ENCODE peak calls at places on chromosomes 1 and 21, in four cellular contexts. Y is mesendoderm, F is IMR-90, N is neuronal stem cell. I is an unnamed sample.

GRCh38 chr21:31476551-31477120 is 132.6 kb upstream of the TIAM1 start:
- DNase-seq in F (no peak), N (no peak), Y (peak; percentile 9), I (peak; percentile 1)

GRCh38 chr21:43277481-43278351 is 108.9 kb downstream of the CRYAA start:
- DNase-seq in F (no peak), N (no peak), Y (peak; percentile 13), I (no peak)

GRCh38 chr1:4603317-4604110 is 50.9 kb upstream of the AJAP1 start:
- DNase-seq in F (no peak), Y (peak; percentile 78), N (no peak), I (no peak)

GRCh38 chr1:25028910-25029599 is 99.0 kb upstream of the RUNX3 start:
- DNase-seq in Y (no peak), N (no peak), F (no peak), I (no peak)

GRCh38 chr1:226545806-226546596 is 2.6 kb upstream of the STUM start:
- DNase-seq in Y (no peak), F (no peak), N (no peak), I (peak; percentile 38)

GRCh38 chr1:53108646-53109580 is 33.5 kb downstream of the SLC1A7 start:
- DNase-seq in Y (peak; percentile 35), F (peak; percentile 65), N (no peak), I (peak; percentile 95)

GRCh38 chr1:202709276-202710041 is 795 bp downstream of the SYT2 start:
- DNase-seq in Y (peak; percentile 34), F (no peak), N (no peak), I (no peak)

GRCh38 chr21:26840912-26841311 is 4.3 kb downstream of the ADAMTS1 start:
- DNase-seq in N (no peak), F (peak; percentile 76), Y (peak; percentile 46), I (peak; percentile 68)

GRCh38 chr1:76314730-76315129 is 240.2 kb downstream of the ST6GALNAC3 start:
- DNase-seq in Y (no peak), N (no peak), F (no peak), I (no peak)

GRCh38 chr1:163168053-163168452 is 34.7 kb downstream of the RGS5 start:
- DNase-seq in Y (peak; percentile 67), N (no peak), F (peak; percentile 96), I (peak; percentile 97)

GRCh38 chr21:36966066-36966845 is at the start of gene HLCS:
- DNase-seq in F (peak; percentile 36), Y (peak; percentile 83), N (peak; percentile 62), I (peak; percentile 55)

GRCh38 chr1:215473943-215474342 is 93.2 kb upstream of the KCTD3 start:
- DNase-seq in F (peak; percentile 5), N (no peak), Y (peak; percentile 37), I (peak; percentile 38)

GRCh38 chr1:211703812-211704566 is 28.6 kb upstream of the NEK2 start:
- DNase-seq in Y (no peak), F (no peak), N (no peak), I (no peak)

GRCh38 chr1:235077163-235077540 is 51.5 kb downstream of the TOMM20 start:
- DNase-seq in N (no peak), Y (no peak), F (no peak), I (no peak)

GRCh38 chr1:166432655-166433054 is 265.9 kb upstream of the FAM78B start:
- DNase-seq in F (no peak), N (no peak), Y (no peak), I (no peak)

GRCh38 chr1:24414884-24415333 is 693 bp upstream of the NIPAL3 start:
- DNase-seq in F (no peak), Y (no peak), N (no peak), I (peak; percentile 14)

GRCh38 chr1:175510914-175511313 is 232.5 kb downstream of the TNR start:
- DNase-seq in F (no peak), N (no peak), Y (no peak), I (no peak)

GRCh38 chr1:175504875-175505555 is 238.4 kb downstream of the TNR start:
- DNase-seq in Y (peak; percentile 34), N (no peak), F (no peak), I (no peak)

GRCh38 chr1:175511496-175511895 is 231.9 kb downstream of the TNR start:
- DNase-seq in F (no peak), N (no peak), Y (peak; percentile 67), I (peak; percentile 34)

GRCh38 chr1:175506081-175506480 is 237.3 kb downstream of the TNR start:
- DNase-seq in Y (no peak), F (no peak), N (no peak), I (no peak)

DNA sequence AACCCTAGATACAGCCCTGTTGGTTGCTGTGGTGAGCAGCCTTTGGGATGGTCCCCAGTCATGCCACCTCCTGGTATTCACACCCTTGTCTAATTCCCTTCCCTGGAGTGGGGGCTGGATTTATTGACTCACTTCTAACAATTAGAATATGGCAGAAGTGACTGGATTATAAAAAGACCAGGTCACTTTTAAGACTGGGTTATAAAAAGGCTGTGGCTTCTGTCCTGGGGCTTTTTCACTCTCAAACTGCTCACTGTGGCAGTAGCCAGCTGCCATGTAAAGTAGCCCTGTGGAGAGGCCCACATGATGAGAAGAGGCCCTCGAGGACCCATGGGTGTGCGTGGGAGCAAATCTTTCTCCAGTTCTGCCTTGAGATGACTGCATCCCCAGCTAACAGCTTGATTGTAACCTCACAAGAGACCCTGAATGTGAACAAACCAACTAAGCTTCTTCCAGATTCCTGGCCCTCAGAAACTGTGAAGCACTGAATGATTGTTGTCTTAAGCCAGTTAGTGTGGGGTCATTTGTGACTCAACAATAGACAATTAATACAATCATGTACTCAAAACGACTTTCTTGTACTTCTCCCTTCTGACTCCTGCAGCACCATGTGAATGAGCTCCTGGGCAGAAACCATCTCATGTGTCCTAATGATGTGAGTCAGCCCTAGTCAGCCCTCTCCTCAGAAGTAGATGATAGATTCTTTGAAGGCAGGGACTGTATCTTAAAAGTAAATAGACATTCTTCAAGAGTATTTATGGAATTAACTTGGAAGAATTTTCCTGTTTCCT is 234.9 kb downstream of the TNR start:
- DNase-seq in F (no peak), N (no peak), Y (no peak), I (peak; percentile 76)
- H4K8ac ChIP-seq in F (no peak overlapping the region), N (no peak overlapping the region), Y (no peak overlapping the region), I (no peak overlapping the region)

DNA sequence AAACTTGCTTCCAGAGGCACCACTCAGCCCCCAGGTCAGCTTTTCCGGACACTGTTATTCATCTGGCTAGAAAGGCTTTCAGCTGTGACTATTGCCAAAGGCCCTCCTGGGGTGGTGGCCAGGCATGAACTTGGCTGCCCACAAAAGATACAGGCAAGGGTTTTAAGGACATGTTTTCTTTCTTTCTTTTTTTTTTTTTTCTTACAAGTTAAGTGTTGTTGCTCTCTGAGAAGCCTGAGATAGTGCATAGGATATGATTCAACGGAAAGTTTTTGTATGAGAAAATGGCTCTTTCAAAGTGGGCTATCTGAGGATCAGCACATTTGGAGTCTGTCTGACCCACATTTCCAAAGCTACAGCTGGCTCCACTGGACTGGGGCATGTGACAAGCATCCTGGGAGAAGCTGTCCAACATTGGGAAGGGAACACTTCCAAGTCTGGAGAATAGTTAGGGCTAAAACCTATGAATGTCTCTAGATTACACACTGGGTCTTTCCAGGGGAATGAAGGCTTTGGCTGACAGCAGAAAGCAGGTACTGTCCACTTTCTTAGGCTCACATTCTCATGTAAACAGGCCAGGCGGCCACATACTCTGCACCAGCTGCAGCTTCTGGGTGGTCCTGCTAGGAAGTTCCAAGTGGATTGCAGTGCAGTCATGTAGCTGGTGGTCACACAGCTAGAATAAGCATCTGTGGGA is 639.7 kb downstream of the LMO4 start:
- DNase-seq in Y (no peak), F (peak; percentile 69), N (no peak), I (peak; percentile 60)
- H3K4ac ChIP-seq in Y (no peak overlapping the region), F (peak overlapping the region; percentile 62), N (no peak overlapping the region), I (no peak overlapping the region)

DNA sequence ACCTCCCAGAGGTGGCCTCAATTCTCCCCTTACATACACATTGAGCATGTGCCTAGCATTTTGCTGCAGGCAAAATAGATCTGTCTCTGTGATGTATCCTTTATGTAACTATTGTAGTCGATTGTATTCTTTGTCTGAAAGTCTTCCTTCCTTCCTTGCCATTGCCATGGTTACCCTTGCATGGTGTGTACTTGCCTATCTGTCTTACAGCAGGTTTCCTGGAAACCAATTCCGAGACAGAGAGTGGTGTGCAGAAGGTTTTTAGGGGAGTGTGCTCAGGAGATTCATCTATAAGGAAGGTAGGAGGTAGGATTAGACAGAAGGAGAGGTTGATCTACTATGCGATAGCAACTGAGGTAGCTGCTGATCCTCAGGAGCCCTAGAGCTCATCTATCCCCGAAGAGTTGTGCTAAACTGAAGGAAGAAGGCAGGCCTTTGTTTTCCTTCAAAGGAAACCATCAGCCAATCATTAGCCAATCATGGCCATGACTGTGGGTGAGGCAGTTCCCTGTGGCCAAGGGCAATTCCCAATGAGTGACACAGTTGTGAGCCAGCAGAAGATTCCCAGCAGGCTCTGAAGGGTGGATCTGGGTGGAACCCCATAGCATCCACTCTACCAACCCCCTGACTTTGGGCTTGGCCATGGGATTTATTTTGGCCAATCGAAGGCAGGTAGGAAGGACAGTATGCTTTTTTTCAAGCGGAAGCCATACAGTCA is 15.0 kb downstream of the CITED4 start:
- DNase-seq in N (no peak), F (peak; percentile 18), Y (peak; percentile 57), I (no peak)
- H3K27ac ChIP-seq in N (no peak overlapping the region), F (no peak overlapping the region), Y (no peak overlapping the region), I (no peak overlapping the region)

DNA sequence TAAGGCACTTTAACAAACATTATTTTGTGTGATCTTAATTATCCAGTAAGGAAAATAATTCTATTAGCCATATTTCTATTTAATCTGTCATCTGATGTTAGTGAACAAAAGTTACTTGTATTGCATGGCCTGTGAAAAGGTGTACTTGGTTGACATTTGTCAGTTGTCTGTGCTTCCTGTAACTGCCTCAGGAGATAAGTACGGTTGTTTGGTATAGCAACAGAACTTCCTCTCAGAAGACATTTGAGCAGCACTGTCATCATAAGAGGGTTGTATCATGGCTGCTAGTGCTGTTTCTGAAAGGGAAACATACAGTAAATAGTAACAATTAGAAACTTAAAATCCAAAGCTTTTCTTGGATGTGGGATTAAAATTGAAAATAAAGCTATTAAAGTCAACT is 3.4 kb downstream of the BLZF1 start:
- DNase-seq in N (no peak), Y (no peak), F (no peak), I (no peak)
- H4K8ac ChIP-seq in N (no peak overlapping the region), Y (no peak overlapping the region), F (no peak overlapping the region), I (no peak overlapping the region)

DNA sequence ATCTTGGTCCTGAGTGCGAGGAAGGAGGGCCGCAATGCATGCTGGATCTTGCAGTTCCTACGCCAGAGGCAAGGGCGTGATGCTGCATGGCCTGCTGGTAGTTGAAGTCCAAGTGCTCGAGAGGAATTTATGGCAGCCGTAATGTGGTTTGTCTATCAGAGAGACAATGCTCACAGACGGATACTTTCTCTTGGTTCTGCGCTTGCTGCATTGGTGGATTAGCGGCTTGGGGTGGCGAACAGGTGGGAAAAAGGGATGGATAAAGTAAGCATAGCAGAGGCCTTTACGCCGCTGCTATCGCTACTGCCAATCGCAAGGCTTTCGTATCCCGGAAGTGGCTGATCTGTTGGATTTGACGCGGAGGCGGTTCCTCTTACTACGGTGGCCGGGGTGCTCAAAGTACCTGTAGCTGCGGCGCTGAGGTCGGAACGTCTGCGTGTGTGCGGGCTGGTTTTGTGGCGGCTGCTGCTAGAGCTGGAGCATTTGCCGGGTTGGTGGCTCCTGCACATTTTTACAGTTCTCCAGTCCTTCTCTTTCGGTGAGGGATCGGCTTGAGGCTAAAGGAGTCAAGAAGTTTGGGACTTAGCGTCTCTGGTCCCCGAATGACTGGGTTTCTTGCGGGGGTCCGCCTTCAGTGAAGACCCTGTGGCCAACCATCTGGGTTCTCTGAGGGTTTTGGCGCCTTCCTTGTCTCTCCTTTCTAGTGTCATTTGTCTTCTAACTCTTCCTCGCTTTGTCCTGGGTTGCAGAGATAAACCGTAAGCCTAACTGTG is at the start of gene ATG4C:
- DNase-seq in N (peak; percentile 86), F (peak; percentile 97), Y (peak; percentile 99), I (peak; percentile 97)
- H3K4ac ChIP-seq in N (no peak within 1 kb of the TSS), F (peak within 1 kb of the TSS; percentile 99), Y (peak within 1 kb of the TSS; percentile 65), I (peak within 1 kb of the TSS; percentile 64)

GRCh38 chr1:19210772-19211549 is 895 bp upstream of the UBR4 start:
- DNase-seq in N (no peak), Y (peak; percentile 42), F (peak; percentile 36), I (peak; percentile 57)
- H3K27ac ChIP-seq in N (peak overlapping the region; percentile 67), Y (peak overlapping the region; percentile 75), F (peak overlapping the region; percentile 78), I (peak overlapping the region; percentile 90)

GRCh38 chr1:59487335-59488031 is 190.6 kb downstream of the FGGY start:
- DNase-seq in F (peak; percentile 34), N (no peak), Y (no peak), I (no peak)
- H4K8ac ChIP-seq in F (no peak overlapping the region), N (no peak overlapping the region), Y (no peak overlapping the region), I (peak overlapping the region; percentile 45)

I was measured in mesenchymal stem cell.